ENCODE peak calls at places on chromosomes 5 and 9, in five cellular contexts. L, M, B, W and O are unnamed samples. For H3K4me1 and H4K20me1, the result is how much of the 10 kb centered on the place peaks cover.

GRCh38 chr9:28999057-28999456 is 1425.8 kb upstream of the C9orf72 start:
- DNase-seq in M (no peak), L (no peak), W (no peak), B (no peak), O (no peak)

GRCh38 chr9:129437626-129438323 is 183.1 kb downstream of the C9orf50 start:
- DNase-seq in L (no peak), B (no peak), W (no peak), M (no peak), O (no peak)

GRCh38 chr5:126195410-126196100 is 227.7 kb upstream of the GRAMD2B start:
- DNase-seq in B (no peak), L (no peak), W (peak), M (no peak), O (no peak)

GRCh38 chr5:24789631-24790354 is 145.0 kb upstream of the CDH10 start:
- DNase-seq in W (no peak), B (no peak), L (peak), M (no peak), O (peak)

GRCh38 chr5:131104169-131104775 is 60.8 kb downstream of the HINT1 start:
- DNase-seq in W (peak), L (peak), M (no peak), B (no peak), O (no peak)

GRCh38 chr5:177133845-177134652 is 476 bp downstream of the NSD1 start:
- DNase-seq in M (peak), W (peak), L (peak), B (no peak), O (peak)

GRCh38 chr5:78213799-78214198 is 80.7 kb downstream of the AP3B1 start:
- DNase-seq in M (no peak), B (no peak), W (no peak), L (no peak), O (no peak)

GRCh38 chr5:115543931-115544370 is 624 bp downstream of the FEM1C start:
- DNase-seq in B (no peak), W (peak), L (peak), M (peak), O (peak)

GRCh38 chr5:179131886-179132585 is 71.9 kb downstream of the ZNF354C start:
- DNase-seq in B (no peak), L (no peak), M (no peak), W (no peak), O (no peak)

GRCh38 chr9:17116400-17116837 is 18.4 kb upstream of the CNTLN start:
- DNase-seq in W (peak), M (peak), L (peak), B (no peak), O (peak)

GRCh38 chr5:2985718-2986117 is 234.2 kb upstream of the IRX2 start:
- DNase-seq in W (no peak), L (no peak), B (no peak), M (no peak), O (no peak)

GRCh38 chr5:27548415-27548814 is 510.0 kb upstream of the CDH9 start:
- DNase-seq in W (no peak), L (no peak), M (no peak), B (no peak), O (no peak)

GRCh38 chr9:93088656-93089015 is 7.4 kb upstream of the CARD19 start:
- DNase-seq in M (no peak), L (no peak), B (no peak), W (no peak), O (no peak)

DNA sequence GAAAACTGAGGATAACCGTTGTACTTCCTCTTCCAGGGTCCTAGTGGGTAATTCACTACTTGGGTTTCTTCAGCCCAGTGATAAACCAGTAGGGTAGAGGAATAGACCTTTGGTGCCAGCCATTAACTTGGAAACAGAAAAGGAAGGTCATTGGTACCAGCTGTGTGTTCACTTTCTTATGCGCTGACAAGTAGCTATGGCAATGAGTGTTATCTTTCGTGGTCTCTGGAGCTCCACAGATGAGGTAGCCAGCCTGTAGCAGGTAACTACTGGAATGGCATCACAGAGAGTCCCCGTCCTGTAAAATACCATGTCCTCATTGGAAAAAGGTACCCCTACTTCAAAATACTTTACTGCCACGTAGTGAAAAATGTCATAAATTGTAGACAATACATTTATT is 2.3 kb downstream of the UHRF2 start:
- DNase-seq in W (peak), B (no peak), M (no peak), L (peak), O (peak)
- H3K4me1 ChIP-seq in W (under half), B (under half), M (under half), L (under half), O (under half)

DNA sequence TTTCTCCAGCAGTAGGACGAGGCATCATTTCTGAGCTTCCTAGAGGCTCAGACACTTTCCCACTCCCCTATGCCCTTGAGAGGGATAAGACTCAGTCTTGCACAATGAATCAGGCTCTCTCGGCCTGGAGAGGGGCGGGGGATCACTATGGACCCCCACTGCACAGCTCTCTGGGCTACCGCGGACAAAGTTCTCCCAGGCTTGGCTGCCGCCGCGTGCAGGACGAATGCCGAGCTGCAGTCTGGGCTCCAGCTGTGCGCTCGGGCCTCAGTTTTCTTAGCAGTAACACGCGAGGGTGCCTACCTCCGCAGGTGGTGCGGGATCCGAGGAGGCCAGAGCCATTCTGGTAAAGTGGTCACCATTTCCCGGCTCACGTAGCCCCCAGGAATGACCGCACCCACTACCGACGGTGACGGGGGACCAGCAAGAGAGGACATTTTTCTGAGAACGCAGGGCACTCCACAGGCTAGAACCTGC is 3.4 kb upstream of the MYORG start:
- DNase-seq in W (no peak), M (peak), B (no peak), L (no peak), O (no peak)
- TF ChIP-seq EZH2 in W (no peak), M (no peak), B (no peak), L (no peak), O (no peak)

GRCh38 chr9:78312125-78312524 is 15.2 kb downstream of the PSAT1 start:
- DNase-seq in M (no peak), B (no peak), L (no peak), W (no peak), O (no peak)

GRCh38 chr9:78311075-78311474 is 14.2 kb downstream of the PSAT1 start:
- DNase-seq in M (no peak), B (no peak), W (no peak), L (no peak), O (no peak)

GRCh38 chr9:78316151-78316892 is 19.4 kb downstream of the PSAT1 start:
- DNase-seq in M (no peak), L (no peak), B (no peak), W (no peak), O (no peak)

GRCh38 chr9:78314550-78314949 is 17.6 kb downstream of the PSAT1 start:
- DNase-seq in B (no peak), M (no peak), W (no peak), L (no peak), O (no peak)

GRCh38 chr9:78314953-78315870 is 18.3 kb downstream of the PSAT1 start:
- DNase-seq in W (no peak), L (peak), M (no peak), B (no peak), O (peak)
- H4K20me1 ChIP-seq in W (under half), L (under half), M (under half), B (under half), O (under half)

GRCh38 chr5:76870046-76870445 is 20.2 kb downstream of the S100Z start:
- DNase-seq in W (no peak), B (no peak), L (peak), M (peak), O (no peak)

DNA sequence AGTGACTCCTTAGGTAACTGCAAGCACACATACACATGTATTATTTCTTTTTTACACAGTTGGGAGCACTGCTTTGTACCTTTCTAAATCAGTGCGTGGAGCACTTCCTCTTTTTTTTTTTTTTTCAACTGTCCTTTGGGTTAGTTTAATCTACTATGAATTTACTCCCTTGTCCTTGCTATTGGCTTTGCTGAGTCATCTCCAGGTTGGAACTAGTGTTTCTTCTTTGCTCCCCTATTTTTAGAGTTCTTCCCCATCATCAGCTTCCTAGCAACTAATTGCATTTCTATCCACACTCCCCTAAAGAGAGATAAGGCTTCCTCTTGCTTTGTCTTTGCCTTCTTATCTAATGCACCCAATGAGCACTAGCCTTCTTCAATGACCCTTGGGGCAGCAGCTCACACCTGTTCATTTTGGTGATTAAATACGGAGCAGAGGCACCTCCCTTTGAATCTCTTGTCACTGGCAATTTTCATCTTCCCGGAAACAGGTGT is 24.3 kb downstream of the S100Z start:
- DNase-seq in L (peak), W (no peak), M (no peak), B (peak), O (no peak)
- H3K4me1 ChIP-seq in L (under half), W (under half), M (under half), B (under half), O (under half)

DNA sequence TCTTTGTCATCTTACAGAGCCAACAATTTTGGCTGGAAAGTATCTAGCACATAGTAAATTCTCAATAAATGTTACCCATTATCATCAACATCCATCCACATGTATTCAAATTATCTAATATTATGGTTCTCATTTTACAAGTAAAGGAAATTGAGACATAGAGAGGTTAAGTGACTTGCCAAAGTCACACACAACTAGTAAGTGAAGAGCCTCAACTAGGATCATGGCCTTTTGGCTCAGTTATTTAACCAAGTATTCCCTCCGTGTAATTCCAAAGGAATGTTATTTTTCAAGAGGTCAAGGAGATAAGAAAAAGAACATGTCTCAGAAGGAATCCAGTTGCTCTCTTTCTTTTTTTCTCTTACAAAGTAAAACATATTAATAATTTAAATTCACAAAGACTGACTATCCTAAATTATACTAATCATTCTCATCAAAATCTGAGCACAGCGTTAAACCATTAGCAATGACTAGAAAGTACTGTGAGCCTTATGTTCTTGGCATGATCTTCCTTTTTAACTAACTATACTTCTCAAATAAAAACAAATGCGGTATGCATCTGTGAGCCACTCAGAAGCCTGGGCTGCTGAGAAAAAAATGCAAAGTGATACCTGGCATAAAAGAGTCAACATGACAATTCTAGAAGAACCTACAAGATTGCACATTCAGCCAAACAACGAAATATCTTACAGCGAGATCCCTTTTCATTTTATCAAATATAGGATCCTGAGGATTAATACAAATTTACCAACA is 350.9 kb downstream of the GLIS3 start:
- DNase-seq in B (no peak), L (peak), M (no peak), W (no peak), O (peak)
- TF ChIP-seq EZH2 in B (no peak), L (no peak), M (no peak), W (no peak), O (no peak)

DNA sequence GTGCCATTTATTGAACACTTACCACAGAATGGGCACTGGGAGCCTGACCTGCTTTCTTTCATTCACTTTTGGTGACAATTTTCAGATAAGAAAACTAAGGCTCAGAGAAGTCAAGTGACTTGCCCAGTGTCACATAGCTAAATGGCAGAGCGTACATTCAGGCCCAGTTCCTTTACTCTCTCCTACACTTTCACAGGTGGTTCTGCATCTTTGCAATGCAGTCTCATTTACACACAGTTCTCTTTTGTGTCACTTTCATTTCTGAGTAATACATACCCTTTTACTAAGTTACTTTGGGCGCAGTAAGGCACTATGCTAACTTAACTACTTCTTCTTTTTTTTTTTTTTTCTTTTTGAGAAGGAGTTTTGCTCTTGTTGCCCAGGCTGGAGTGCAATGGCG is 8.3 kb downstream of the NFIL3 start:
- DNase-seq in M (no peak), B (peak), L (no peak), W (no peak), O (no peak)
- H4K20me1 ChIP-seq in M (half or more), B (under half), L (under half), W (under half), O (under half)

GRCh38 chr5:175671013-175671412 is 13.1 kb downstream of the HRH2 start:
- DNase-seq in L (no peak), B (no peak), W (no peak), M (no peak), O (no peak)

GRCh38 chr5:175663191-175664184 is 5.6 kb downstream of the HRH2 start:
- DNase-seq in L (no peak), W (no peak), B (no peak), M (no peak), O (no peak)

GRCh38 chr5:175664723-175665122 is 6.9 kb downstream of the HRH2 start:
- DNase-seq in W (no peak), L (no peak), B (no peak), M (no peak), O (no peak)

GRCh38 chr5:175670358-175670757 is 12.5 kb downstream of the HRH2 start:
- DNase-seq in W (no peak), B (no peak), L (no peak), M (no peak), O (no peak)

GRCh38 chr5:175668006-175668405 is 10.1 kb downstream of the HRH2 start:
- DNase-seq in L (no peak), B (no peak), W (no peak), M (no peak), O (no peak)
- H3K4me1 ChIP-seq in L (under half), B (under half), W (under half), M (under half), O (under half)

DNA sequence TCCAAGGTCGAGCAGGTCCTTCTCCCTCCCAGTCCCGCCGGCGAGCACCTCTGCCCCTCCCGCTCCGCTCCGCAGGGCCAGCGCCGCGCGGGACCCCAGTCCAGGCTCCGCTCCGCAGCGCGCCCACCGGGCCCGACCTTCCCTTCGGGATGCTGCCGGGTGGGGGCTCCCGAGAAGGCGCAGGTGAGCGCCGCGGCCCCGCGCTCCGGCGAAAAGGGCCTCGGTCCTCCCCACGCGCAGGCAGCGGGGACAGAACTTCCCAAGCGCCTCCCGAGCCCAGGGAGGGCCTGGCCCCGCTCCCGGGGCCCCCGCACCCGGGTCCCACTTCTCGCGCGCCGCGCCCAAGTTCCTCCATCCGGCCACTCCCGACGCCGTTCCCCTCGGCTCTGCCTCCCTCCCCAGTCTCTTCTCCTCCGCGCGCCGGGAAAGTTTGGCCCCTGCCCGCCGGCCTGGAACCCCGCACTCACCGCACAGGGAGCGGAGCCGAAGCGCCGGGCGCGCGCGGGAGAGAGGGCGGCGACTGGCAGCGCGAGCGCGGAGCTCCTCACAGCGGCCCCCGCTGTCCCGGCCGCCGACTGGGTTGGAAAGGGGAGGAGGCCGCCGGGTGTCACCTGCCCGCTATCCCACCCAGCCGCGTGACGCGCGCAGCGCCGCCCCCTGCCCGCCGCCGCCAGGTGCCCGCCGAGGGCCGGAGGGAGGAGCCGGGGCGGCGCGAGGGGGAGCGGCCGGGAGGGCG is at the start of gene ELOVL7:
- DNase-seq in M (peak), W (peak), L (peak), B (no peak), O (peak)
- TF ChIP-seq EZH2 in M (peak), W (no peak), L (peak), B (no peak), O (peak)